ENCODE peak calls at places on chromosomes 6 and 20, in four cellular contexts. S is aorta; V is effector memory CD4-positive, alpha-beta T cell; M is T-cell. O is an unnamed sample.

GRCh38 chr6:111548368-111548767 is 57.3 kb downstream of the TRAF3IP2 start:
- DNase-seq in S (no peak), V (no peak), M (no peak), O (no peak)

GRCh38 chr20:56504373-56505005 is 20.1 kb upstream of the FAM209A start:
- DNase-seq in M (no peak), S (no peak), V (no peak), O (no peak)

GRCh38 chr6:157956171-157956730 is 25.4 kb upstream of the SYNJ2 start:
- DNase-seq in M (no peak), V (no peak), S (no peak), O (no peak)

GRCh38 chr20:61303675-61304074 is 51.6 kb downstream of the CDH4 start:
- DNase-seq in M (no peak), V (no peak), S (no peak), O (no peak)

GRCh38 chr6:168292911-168293310 is 26.7 kb downstream of the DACT2 start:
- DNase-seq in M (no peak), S (peak), V (no peak), O (no peak)

GRCh38 chr6:123658848-123659247 is 22.1 kb upstream of the TRDN start:
- DNase-seq in S (no peak), V (no peak), M (no peak), O (no peak)

GRCh38 chr6:21478411-21478810 is 115.1 kb upstream of the SOX4 start:
- DNase-seq in S (no peak), V (no peak), M (no peak), O (no peak)

GRCh38 chr20:10240655-10241054 is 22.0 kb downstream of the SNAP25 start:
- DNase-seq in S (no peak), M (no peak), V (no peak), O (no peak)

GRCh38 chr6:167350731-167351655 is 26.1 kb downstream of the TTLL2 start:
- DNase-seq in V (peak), S (peak), M (peak), O (no peak)

GRCh38 chr20:6142348-6142993 is 19.6 kb upstream of the FERMT1 start:
- DNase-seq in M (no peak), V (peak), S (no peak), O (peak)

GRCh38 chr6:41975276-41975675 is 33.7 kb upstream of the CCND3 start:
- DNase-seq in S (no peak), M (no peak), V (no peak), O (no peak)

GRCh38 chr20:51446656-51447055 is 95.9 kb downstream of the NFATC2 start:
- DNase-seq in V (no peak), M (no peak), S (no peak), O (no peak)

GRCh38 chr6:78995946-78996345 is 82.1 kb downstream of the PHIP start:
- DNase-seq in S (no peak), M (no peak), V (no peak), O (no peak)

GRCh38 chr6:13712485-13712990 is 903 bp upstream of the RANBP9 start:
- DNase-seq in S (no peak), M (no peak), V (no peak), O (peak)

GRCh38 chr20:21995461-21995860 is 290.0 kb downstream of the PAX1 start:
- DNase-seq in M (no peak), S (no peak), V (no peak), O (no peak)